ENCODE peak calls at places on chromosomes 2 and 18, in ten cellular contexts. R, G, N, T, X, Y, F, L, M and C are unnamed samples.
A peak's percentile ranks its signal among the peaks of the same experiment; 100 is the strongest.

GRCh38 chr18:12990662-12990976 is 543 bp upstream of the CEP192 start:
- DNase-seq in R (no peak), G (no peak), N (peak; percentile 11), T (no peak), X (no peak), Y (no peak), F (peak; percentile 79), L (no peak), M (no peak), C (no peak)

GRCh38 chr2:187679454-187679853 is 125.2 kb upstream of the TFPI start:
- DNase-seq in R (no peak), G (no peak), N (no peak), T (no peak), X (no peak), Y (no peak), F (no peak), L (no peak), M (no peak), C (no peak)

GRCh38 chr2:178419123-178419522 is 31.9 kb downstream of the PRKRA start:
- DNase-seq in R (no peak), G (no peak), N (no peak), T (no peak), X (no peak), Y (no peak), F (no peak), L (peak; percentile 21), M (no peak), C (no peak)

GRCh38 chr2:76019130-76019529 is 308.4 kb upstream of the GCFC2 start:
- DNase-seq in R (no peak), G (no peak), N (peak; percentile 34), T (no peak), X (no peak), Y (no peak), F (no peak), L (no peak), M (no peak), C (no peak)

GRCh38 chr2:215870986-215871385 is 142.4 kb downstream of the MREG start:
- DNase-seq in R (no peak), G (no peak), N (no peak), T (no peak), X (peak; percentile 43), Y (no peak), F (peak; percentile 33), L (peak; percentile 31), M (no peak), C (no peak)

GRCh38 chr2:46461716-46462171 is 17.6 kb upstream of the TMEM247 start:
- DNase-seq in R (no peak), G (no peak), N (peak; percentile 61), T (no peak), X (no peak), Y (no peak), F (no peak), L (peak; percentile 72), M (peak; percentile 55), C (no peak)

GRCh38 chr2:172246649-172247048 is 143.9 kb upstream of the DLX2 start:
- DNase-seq in R (no peak), G (no peak), N (no peak), T (peak; percentile 67), X (no peak), Y (no peak), F (no peak), L (no peak), M (no peak), C (no peak)

GRCh38 chr2:150041721-150042450 is 445.6 kb downstream of the RND3 start:
- DNase-seq in R (no peak), G (no peak), N (no peak), T (peak; percentile 45), X (no peak), Y (no peak), F (no peak), L (no peak), M (no peak), C (no peak)

GRCh38 chr2:7557376-7557775 is 640.2 kb downstream of the RNF144A start:
- DNase-seq in R (no peak), G (no peak), N (no peak), T (no peak), X (no peak), Y (no peak), F (no peak), L (no peak), M (no peak), C (no peak)

GRCh38 chr2:11279398-11279797 is 65.0 kb downstream of the ROCK2 start:
- DNase-seq in R (no peak), G (no peak), N (no peak), T (no peak), X (no peak), Y (no peak), F (no peak), L (no peak), M (no peak), C (no peak)
- H3K27ac ChIP-seq in R (no peak overlapping the region), G (no peak overlapping the region), N (no peak overlapping the region), T (no peak overlapping the region), X (no peak overlapping the region), Y (no peak overlapping the region), F (no peak overlapping the region), L (no peak overlapping the region), M (no peak overlapping the region), C (no peak overlapping the region)

DNA sequence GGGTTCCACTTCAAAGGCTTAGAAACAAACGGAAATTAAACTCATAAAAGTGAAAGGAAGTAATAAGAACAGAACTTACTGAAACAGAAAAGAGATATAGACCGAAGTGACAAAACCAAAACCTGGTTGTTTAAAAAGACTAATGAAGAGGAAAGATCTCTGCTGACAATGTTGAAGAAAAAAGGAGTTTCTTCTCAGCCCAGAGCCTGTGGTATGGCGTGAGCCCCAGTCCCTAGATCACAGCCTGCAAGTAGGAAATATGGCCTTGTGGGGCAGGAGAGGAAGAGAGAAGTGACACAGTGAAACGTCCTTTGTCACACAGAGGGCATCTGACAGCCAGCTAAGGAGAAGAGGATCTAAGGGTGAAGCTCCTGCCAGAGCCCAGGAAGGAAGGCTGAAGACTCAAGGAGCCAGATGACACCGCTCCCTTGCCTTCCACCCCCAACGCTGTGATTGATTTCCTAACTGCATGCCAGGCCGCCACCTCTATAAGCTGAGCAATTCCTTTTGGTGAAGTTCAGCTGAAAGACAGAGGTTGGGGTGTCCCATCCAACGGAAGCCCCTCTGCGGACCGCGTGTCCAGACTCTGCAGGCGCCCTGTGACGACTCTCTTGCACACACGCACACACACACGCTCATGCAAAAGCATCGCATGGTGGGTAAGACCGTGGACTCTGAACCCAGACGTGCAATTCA is 141.1 kb downstream of the HDAC4 start:
- DNase-seq in R (peak; percentile 75), G (no peak), N (no peak), T (no peak), X (peak; percentile 19), Y (no peak), F (no peak), L (peak; percentile 8), M (no peak), C (no peak)
- H3K27ac ChIP-seq in R (no peak overlapping the region), G (peak overlapping the region; percentile 85), N (no peak overlapping the region), T (no peak overlapping the region), X (no peak overlapping the region), Y (peak overlapping the region; percentile 17), F (no peak overlapping the region), L (no peak overlapping the region), M (no peak overlapping the region), C (no peak overlapping the region)

DNA sequence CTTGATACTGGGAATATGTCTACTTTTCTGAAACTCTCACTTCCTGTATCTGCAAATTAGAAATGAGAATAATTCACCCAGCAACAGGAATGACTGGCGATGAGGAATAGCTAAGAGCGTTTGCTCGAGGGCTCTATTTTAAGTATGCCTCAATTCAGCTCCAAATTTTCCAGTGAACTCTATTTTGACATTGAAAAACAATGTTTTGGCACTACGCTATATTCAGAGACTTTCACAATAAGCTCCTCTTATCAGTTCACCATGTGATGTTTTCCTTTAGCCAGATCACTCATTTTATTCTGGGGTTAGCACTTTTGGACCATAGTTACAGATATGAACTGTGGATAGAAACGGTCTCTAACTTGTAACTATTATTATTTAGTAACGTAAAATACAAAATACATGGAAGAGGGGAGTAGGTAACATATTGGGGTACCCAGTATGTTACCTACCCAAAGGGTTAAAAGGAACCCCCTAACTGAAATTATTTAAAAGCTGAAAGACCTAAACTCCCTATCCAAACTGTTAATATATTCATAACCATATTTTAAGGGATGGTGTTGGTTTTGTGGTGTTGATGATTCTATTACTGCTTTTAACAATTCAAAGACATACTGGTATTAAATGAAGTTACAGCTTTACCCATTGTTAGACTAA is 28.1 kb downstream of the SLC40A1 start:
- DNase-seq in R (no peak), G (no peak), N (no peak), T (no peak), X (no peak), Y (no peak), F (no peak), L (no peak), M (no peak), C (no peak)
- H3K27ac ChIP-seq in R (no peak overlapping the region), G (peak overlapping the region; percentile 15), N (no peak overlapping the region), T (no peak overlapping the region), X (no peak overlapping the region), Y (no peak overlapping the region), F (no peak overlapping the region), L (no peak overlapping the region), M (no peak overlapping the region), C (peak overlapping the region; percentile 61)

DNA sequence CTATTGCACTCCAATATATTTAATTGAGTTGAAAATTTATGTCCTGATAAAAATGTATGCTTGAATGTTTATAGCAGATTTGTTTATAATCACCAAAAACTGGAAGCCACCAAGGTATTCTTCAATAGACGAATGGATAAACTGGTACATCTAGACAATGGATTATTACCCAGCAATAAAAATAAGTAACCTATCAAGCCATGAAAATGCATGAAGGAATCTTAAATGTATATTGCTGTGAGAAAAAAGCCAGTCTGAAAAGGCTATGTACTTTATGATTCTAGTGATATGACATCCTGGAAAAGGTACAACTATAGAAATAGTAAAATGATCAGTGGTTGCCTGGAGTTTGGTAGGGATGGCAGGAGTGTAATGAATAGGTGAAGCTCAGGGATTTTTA is 580.7 kb downstream of the DCC start:
- DNase-seq in R (no peak), G (no peak), N (no peak), T (no peak), X (no peak), Y (no peak), F (no peak), L (no peak), M (no peak), C (no peak)
- H3K27ac ChIP-seq in R (no peak overlapping the region), G (no peak overlapping the region), N (no peak overlapping the region), T (no peak overlapping the region), X (no peak overlapping the region), Y (no peak overlapping the region), F (no peak overlapping the region), L (no peak overlapping the region), M (no peak overlapping the region), C (no peak overlapping the region)

GRCh38 chr18:74516271-74517235 is 17.7 kb upstream of the CNDP1 start:
- DNase-seq in R (no peak), G (no peak), N (no peak), T (no peak), X (peak; percentile 15), Y (no peak), F (no peak), L (no peak), M (no peak), C (no peak)
- H3K27ac ChIP-seq in R (no peak overlapping the region), G (no peak overlapping the region), N (no peak overlapping the region), T (no peak overlapping the region), X (no peak overlapping the region), Y (no peak overlapping the region), F (no peak overlapping the region), L (no peak overlapping the region), M (no peak overlapping the region), C (no peak overlapping the region)

DNA sequence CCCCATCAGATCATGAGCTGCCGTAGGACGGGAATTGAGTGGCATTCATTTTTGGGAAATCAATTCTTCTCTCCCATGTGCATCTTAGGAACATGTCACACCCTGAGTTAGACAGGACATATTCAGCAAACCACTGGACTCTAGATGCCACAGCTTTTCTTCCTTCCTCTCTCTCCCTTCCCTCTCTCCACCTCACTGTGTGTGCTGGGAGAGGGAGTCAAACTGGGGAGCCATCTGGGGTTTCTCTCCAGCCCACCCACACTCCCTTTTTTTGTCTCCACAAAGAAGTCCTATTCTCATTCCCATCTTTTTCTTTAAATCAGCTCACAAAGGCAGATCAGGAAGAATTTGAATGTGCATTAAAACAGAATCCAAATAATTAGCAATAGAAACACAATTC is 15.3 kb downstream of the CD28 start:
- DNase-seq in R (no peak), G (no peak), N (no peak), T (no peak), X (no peak), Y (no peak), F (no peak), L (no peak), M (no peak), C (no peak)
- H3K27ac ChIP-seq in R (no peak overlapping the region), G (peak overlapping the region; percentile 50), N (no peak overlapping the region), T (no peak overlapping the region), X (peak overlapping the region; percentile 61), Y (peak overlapping the region; percentile 9), F (no peak overlapping the region), L (no peak overlapping the region), M (no peak overlapping the region), C (no peak overlapping the region)